ENCODE peak calls at places on chromosomes 2 and 18, in five cellular contexts. W is stomach, T is tibial artery, R is lower lobe of right lung, J is psoas muscle. H is an unnamed sample. For H3K4me1, the result is how much of the 10 kb centered on the place peaks cover.

GRCh38 chr2:85854166-85854509 is 34.7 kb downstream of the ST3GAL5 start:
- DNase-seq in W (no peak), R (no peak), T (no peak), J (no peak), H (no peak)

GRCh38 chr2:693606-694005 is 16.4 kb upstream of the TMEM18 start:
- DNase-seq in R (no peak), W (no peak), T (no peak), J (no peak), H (no peak)

GRCh38 chr2:235034270-235035135 is 82.7 kb downstream of the SH3BP4 start:
- DNase-seq in J (no peak), R (no peak), T (no peak), W (no peak), H (peak)

GRCh38 chr18:63182247-63182771 is 137.3 kb downstream of the BCL2 start:
- DNase-seq in W (no peak), T (no peak), R (no peak), J (no peak), H (no peak)

GRCh38 chr18:75083761-75084160 is 125.2 kb downstream of the PTGR3 start:
- DNase-seq in W (no peak), T (no peak), R (no peak), J (no peak), H (no peak)

GRCh38 chr18:48409591-48410094 is 460 bp upstream of the ZBTB7C start:
- DNase-seq in J (peak), R (peak), T (peak), W (no peak), H (peak)

GRCh38 chr2:113160248-113160647 is 13.5 kb upstream of the PSD4 start:
- DNase-seq in R (no peak), J (no peak), W (no peak), T (no peak), H (no peak)

GRCh38 chr2:26542676-26543505 is 65.0 kb upstream of the OTOF start:
- DNase-seq in T (peak), J (no peak), W (peak), R (no peak), H (no peak)

GRCh38 chr18:4789506-4789905 is 334.4 kb upstream of the DLGAP1 start:
- DNase-seq in J (no peak), T (no peak), W (no peak), R (no peak), H (no peak)

GRCh38 chr18:48835119-48835518 is 115.6 kb downstream of the SMAD7 start:
- DNase-seq in T (no peak), R (peak), J (no peak), W (no peak), H (no peak)

GRCh38 chr2:23380562-23381065 is 4.4 kb upstream of the KLHL29 start:
- DNase-seq in W (no peak), R (no peak), T (no peak), J (no peak), H (no peak)

GRCh38 chr18:37671530-37671929 is 105.9 kb upstream of the CELF4 start:
- DNase-seq in J (no peak), T (no peak), R (no peak), W (no peak), H (no peak)

GRCh38 chr2:67646714-67647333 is 249.7 kb downstream of the ETAA1 start:
- DNase-seq in J (no peak), R (no peak), W (no peak), T (no peak), H (no peak)

GRCh38 chr18:23515911-23516546 is 12.7 kb downstream of the RMC1 start:
- DNase-seq in J (peak), R (peak), W (peak), T (peak), H (peak)

GRCh38 chr2:62627667-62628066 is 77.8 kb upstream of the EHBP1 start:
- DNase-seq in R (no peak), J (no peak), T (no peak), W (no peak), H (no peak)

GRCh38 chr2:241985986-241986329 is 116.4 kb downstream of the RTP5 start:
- DNase-seq in J (no peak), T (no peak), W (no peak), R (no peak), H (no peak)

GRCh38 chr2:239955989-239956817 is 68.9 kb downstream of the NDUFA10 start:
- DNase-seq in R (no peak), J (no peak), W (no peak), T (no peak), H (peak)

GRCh38 chr2:20012282-20013060 is at the start of gene MATN3:
- DNase-seq in T (no peak), J (peak), W (peak), R (peak), H (peak)

GRCh38 chr2:111662771-111663470 is 221.1 kb downstream of the ANAPC1 start:
- DNase-seq in J (no peak), W (no peak), T (no peak), R (no peak), H (no peak)

GRCh38 chr18:62458868-62459716 is 63.7 kb upstream of the ZCCHC2 start:
- DNase-seq in W (no peak), J (no peak), R (no peak), T (no peak), H (no peak)

GRCh38 chr2:55357907-55358306 is 61.7 kb downstream of the CCDC88A start:
- DNase-seq in R (no peak), T (no peak), J (no peak), W (no peak), H (no peak)

GRCh38 chr2:12957251-12957650 is 240.5 kb downstream of the TRIB2 start:
- DNase-seq in W (no peak), T (no peak), R (no peak), J (no peak), H (no peak)

GRCh38 chr2:12964904-12965539 is 248.3 kb downstream of the TRIB2 start:
- DNase-seq in W (no peak), R (no peak), T (no peak), J (no peak), H (no peak)

GRCh38 chr2:12959935-12960334 is 243.2 kb downstream of the TRIB2 start:
- DNase-seq in T (no peak), J (no peak), R (no peak), W (no peak), H (no peak)

GRCh38 chr2:12955864-12956263 is 239.1 kb downstream of the TRIB2 start:
- DNase-seq in T (no peak), W (no peak), J (no peak), R (no peak), H (no peak)

GRCh38 chr2:12960671-12961070 is 243.9 kb downstream of the TRIB2 start:
- DNase-seq in J (no peak), T (no peak), W (no peak), R (no peak), H (no peak)
- H3K4me1 ChIP-seq in J (under half), T (under half), W (under half), R (under half), H (under half)

GRCh38 chr2:70089220-70089945 is 2.1 kb downstream of the PCBP1 start:
- DNase-seq in T (peak), R (no peak), J (peak), W (peak), H (no peak)
- H3K4me1 ChIP-seq in T (under half), R (under half), J (under half), W (half or more), H (under half)

DNA sequence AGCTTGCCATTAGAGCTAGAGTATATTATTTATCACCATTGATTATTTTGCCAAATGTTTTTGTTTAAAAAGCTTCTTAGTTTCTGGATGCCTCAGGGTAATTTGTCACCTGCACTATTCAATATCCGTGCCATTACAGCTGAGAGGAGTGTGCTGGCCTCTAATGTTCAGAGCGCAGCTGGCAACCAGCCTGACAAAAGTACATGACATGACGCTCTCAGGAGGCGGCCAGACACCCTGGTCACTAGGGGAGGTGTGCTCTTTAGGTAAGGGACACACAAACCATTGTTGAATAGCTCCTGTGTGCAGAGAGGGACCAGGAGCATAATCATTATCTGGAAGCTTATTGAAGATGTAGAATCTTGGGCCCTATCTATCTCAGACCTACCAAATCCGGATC is 20.3 kb downstream of the LIMS1 start:
- DNase-seq in R (no peak), W (no peak), T (no peak), J (no peak), H (no peak)
- H3K4me1 ChIP-seq in R (under half), W (half or more), T (under half), J (under half), H (under half)

DNA sequence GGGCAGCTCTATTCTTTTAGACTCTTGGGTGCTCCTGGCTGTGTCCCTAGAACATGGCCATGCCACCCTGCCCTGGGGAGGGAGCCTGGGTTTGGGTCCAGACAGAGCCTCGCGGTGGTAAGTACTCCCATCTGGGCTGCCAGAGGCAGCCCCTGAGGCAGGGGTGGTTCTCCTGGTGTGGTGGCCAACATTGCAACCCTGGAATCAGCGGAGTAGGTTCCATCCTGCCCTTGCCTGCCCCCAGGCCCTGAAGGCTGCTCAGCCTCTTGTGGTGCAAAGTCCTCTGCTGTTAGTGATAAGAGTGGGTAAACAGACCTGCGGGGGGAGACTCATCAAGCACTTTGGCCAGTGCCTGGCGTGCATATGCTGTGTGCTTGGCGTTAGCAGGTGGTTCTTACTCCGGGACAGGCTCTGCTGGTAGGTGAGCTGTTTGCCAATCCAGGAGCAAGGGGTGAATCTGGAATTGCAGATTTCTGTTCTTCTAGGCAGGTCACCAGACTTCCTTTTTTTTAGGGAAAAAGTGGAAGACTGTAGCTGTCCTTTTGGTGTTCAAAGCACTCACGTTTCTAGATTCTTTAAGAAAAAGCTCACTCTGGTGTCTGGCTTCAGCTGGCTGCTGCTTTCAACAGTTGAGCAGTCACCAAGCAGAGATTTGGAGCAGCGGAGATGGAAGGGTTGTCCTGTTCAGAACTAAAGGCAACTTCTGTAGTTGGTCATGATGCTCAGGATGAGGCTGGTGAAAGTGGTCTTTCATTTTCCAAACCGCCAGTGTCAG is 3.2 kb downstream of the CNNM3 start:
- DNase-seq in T (no peak), W (peak), J (no peak), R (peak), H (no peak)
- H3K4me1 ChIP-seq in T (half or more), W (half or more), J (half or more), R (half or more), H (under half)

GRCh38 chr2:120551540-120551939 is 184.1 kb upstream of the GLI2 start:
- DNase-seq in J (no peak), T (no peak), W (no peak), R (no peak), H (no peak)
- H3K4me1 ChIP-seq in J (under half), T (under half), W (under half), R (under half), H (under half)

GRCh38 chr18:76463872-76464271 is 31.2 kb downstream of the ZNF516 start:
- DNase-seq in J (no peak), R (no peak), T (no peak), W (no peak), H (no peak)
- H3K4me1 ChIP-seq in J (under half), R (under half), T (under half), W (under half), H (under half)

DNA sequence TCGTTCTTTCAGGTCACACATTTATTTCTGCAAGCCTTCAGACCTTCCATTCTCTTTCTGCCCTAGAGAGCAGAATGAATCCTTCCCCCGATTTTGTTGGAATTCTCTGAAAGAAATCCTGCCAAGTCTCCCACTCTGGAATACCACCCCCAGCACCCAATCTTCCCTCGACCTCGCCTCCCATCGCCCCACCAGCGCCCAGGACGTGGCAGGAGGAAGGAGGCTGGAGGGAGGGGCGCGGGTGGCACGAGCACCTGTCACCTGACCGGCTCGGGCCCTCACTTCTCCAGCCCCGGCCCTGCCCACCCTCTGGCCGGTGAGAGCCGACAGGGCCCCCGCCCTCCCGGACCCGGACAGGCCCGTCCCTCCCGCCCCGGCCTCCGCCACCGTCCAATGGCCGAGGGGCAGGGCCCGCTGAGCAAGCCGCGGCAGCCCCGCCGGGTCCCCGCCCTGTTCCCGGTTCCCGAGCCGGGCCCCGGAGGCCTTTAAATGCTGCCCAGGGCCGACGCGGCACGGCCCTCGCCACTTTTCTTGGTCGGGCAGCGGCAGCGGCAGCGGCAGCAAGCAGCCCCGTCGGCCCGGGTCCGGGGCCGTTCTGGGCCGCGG is at the start of gene LGALSL:
- DNase-seq in W (peak), J (peak), R (peak), T (peak), H (peak)
- H3K4me1 ChIP-seq in W (under half), J (half or more), R (under half), T (under half), H (under half)

DNA sequence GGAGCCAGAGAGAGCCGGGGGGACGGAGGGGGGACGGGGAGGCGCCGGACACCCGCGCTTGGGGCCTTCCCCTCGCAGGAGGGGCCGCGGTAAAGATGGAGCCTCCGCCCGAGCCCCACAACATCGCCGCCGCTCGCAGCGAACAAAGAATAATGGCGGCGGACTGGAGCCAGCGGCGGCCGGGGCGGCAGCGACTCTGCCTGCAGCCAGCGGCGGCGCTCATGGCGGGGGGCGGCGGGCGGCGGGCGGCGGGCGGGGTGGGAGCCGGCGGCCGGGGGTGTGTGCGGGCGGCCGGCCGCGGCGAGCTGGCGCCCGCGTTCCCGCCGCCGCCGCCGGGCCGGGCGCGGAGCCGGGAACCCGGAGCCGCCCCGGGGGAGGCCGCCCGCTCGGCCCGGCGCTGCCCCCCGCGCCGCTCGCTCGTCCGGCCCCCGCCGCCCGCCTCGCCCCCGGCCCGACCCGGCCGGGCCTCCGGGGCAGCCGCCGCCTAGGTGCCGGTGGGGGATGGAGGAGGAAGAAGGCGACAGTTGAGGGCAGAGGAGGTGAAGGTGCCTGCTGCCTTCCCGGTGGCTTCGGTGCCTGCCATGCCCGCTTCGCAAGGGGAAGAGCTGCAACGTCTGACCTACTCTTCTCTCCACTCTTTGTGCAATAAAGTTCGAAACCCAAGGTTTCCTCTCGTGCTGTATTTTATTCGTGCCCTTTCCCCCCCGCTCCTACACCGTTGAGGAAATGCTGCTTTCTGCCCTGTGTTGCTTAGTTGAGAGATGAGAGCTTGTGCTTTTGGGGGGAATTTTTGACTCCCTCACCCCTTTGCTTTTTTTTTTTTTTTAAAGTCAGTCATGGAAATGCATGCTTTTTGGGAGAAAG is 630 bp downstream of the CREB1 start:
- DNase-seq in T (peak), W (peak), R (peak), J (peak), H (peak)
- H3K4me1 ChIP-seq in T (under half), W (half or more), R (half or more), J (under half), H (under half)

DNA sequence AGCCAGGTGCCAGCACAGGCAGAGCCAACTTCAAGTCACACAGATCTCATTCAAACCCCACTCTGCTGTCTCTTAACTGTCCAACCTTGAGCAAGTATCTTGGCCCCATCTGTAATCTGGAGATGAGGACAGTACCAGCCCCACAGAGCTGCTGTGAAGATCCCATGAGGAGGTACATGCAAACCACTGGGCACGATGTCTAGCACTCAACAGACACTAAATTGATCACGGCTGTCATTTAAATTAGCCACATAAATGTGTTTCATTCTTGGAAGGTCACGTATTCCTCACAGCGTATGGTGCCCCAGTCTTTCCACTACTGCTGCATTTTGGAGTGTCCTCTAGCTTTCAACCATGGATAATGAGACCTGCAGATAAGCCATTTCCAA is 167.6 kb upstream of the ID2 start:
- DNase-seq in T (no peak), J (no peak), W (no peak), R (no peak), H (no peak)
- H3K4me1 ChIP-seq in T (under half), J (under half), W (under half), R (under half), H (under half)

GRCh38 chr2:237631029-237631785 is 3.8 kb downstream of the LRRFIP1 start:
- DNase-seq in R (no peak), T (no peak), W (no peak), J (no peak), H (no peak)

GRCh38 chr2:237629739-237630138 is 2.4 kb downstream of the LRRFIP1 start:
- DNase-seq in W (no peak), J (no peak), R (no peak), T (no peak), H (no peak)

GRCh38 chr2:237629188-237629534 is 1.8 kb downstream of the LRRFIP1 start:
- DNase-seq in R (no peak), W (no peak), J (no peak), T (no peak), H (no peak)

GRCh38 chr2:237631801-237632585 is 4.6 kb downstream of the LRRFIP1 start:
- DNase-seq in W (no peak), J (no peak), T (no peak), R (no peak), H (no peak)

GRCh38 chr2:237630216-237631000 is 3.0 kb downstream of the LRRFIP1 start:
- DNase-seq in W (no peak), R (no peak), T (no peak), J (no peak), H (no peak)
- H3K4me1 ChIP-seq in W (half or more), R (under half), T (half or more), J (half or more), H (under half)